ENCODE peak calls at places on chromosomes 4 and X, in four cellular contexts. R, W, I and H are unnamed samples.

GRCh38 chrX:10794203-10794630 is 173.8 kb upstream of the MID1 start:
- DNase-seq in W (no peak), R (no peak), I (no peak), H (no peak)

GRCh38 chr4:102492531-102493241 is 8.5 kb upstream of the NFKB1 start:
- DNase-seq in R (no peak), I (no peak), W (no peak), H (no peak)

GRCh38 chr4:38872620-38873019 is 5.0 kb downstream of the FAM114A1 start:
- DNase-seq in R (no peak), W (no peak), I (no peak), H (no peak)

GRCh38 chrX:80648023-80648422 is 161.7 kb downstream of the BRWD3 start:
- DNase-seq in R (no peak), I (no peak), W (no peak), H (no peak)

GRCh38 chr4:128635141-128635911 is 174.2 kb upstream of the JADE1 start:
- DNase-seq in R (no peak), W (peak), I (no peak), H (peak)

GRCh38 chr4:173420324-173420752 is 21.4 kb upstream of the SCRG1 start:
- DNase-seq in W (no peak), R (no peak), I (no peak), H (no peak)

GRCh38 chrX:48854898-48855297 is 19.5 kb upstream of the PCSK1N start:
- DNase-seq in W (no peak), R (no peak), I (no peak), H (no peak)

GRCh38 chrX:29858714-29859113 is 356.6 kb upstream of the MAGEB2 start:
- DNase-seq in I (no peak), R (no peak), W (no peak), H (no peak)

GRCh38 chrX:14027031-14027430 is 2.7 kb downstream of the GEMIN8 start:
- DNase-seq in R (no peak), W (peak), I (no peak), H (peak)

GRCh38 chr4:166502660-166503059 is 629.6 kb downstream of the TLL1 start:
- DNase-seq in R (no peak), I (no peak), W (no peak), H (no peak)